ENCODE peak calls at places on chromosomes 5 and 9, in four cellular contexts. One of them, this sample, is unnamed.

GRCh38 chr5:5891350-5891749 is 468.9 kb downstream of the ICE1 start:
- DNase-seq in IMR-90: no peak
- DNase-seq in mesendoderm: peak
- DNase-seq in H1: no peak
- DNase-seq in this sample: no peak

GRCh38 chr5:57034517-57034916 is 82.6 kb upstream of the MIER3 start:
- DNase-seq in IMR-90: no peak
- DNase-seq in mesendoderm: no peak
- DNase-seq in H1: no peak
- DNase-seq in this sample: no peak

GRCh38 chr9:93486269-93486668 is 32.9 kb upstream of the FAM120AOS start:
- DNase-seq in IMR-90: peak
- DNase-seq in mesendoderm: no peak
- DNase-seq in H1: no peak
- DNase-seq in this sample: no peak

GRCh38 chr5:52789378-52789777 is 1.7 kb downstream of the ITGA1 start:
- DNase-seq in IMR-90: no peak
- DNase-seq in mesendoderm: no peak
- DNase-seq in H1: no peak
- DNase-seq in this sample: no peak

GRCh38 chr9:104572612-104573011 is 3.6 kb downstream of the OR13C8 start:
- DNase-seq in IMR-90: no peak
- DNase-seq in mesendoderm: no peak
- DNase-seq in H1: no peak
- DNase-seq in this sample: no peak

GRCh38 chr5:80238778-80239679 is 16.8 kb downstream of the SERINC5 start:
- DNase-seq in IMR-90: peak
- DNase-seq in mesendoderm: no peak
- DNase-seq in H1: no peak
- DNase-seq in this sample: no peak

GRCh38 chr5:66807743-66808142 is 211.6 kb downstream of the MAST4 start:
- DNase-seq in IMR-90: peak
- DNase-seq in mesendoderm: peak
- DNase-seq in H1: no peak
- DNase-seq in this sample: no peak

GRCh38 chr9:24832307-24832706 is 286.6 kb upstream of the IZUMO3 start:
- DNase-seq in IMR-90: no peak
- DNase-seq in mesendoderm: peak
- DNase-seq in H1: peak
- DNase-seq in this sample: no peak

GRCh38 chr5:43416233-43416987 is 4.2 kb upstream of the CCL28 start:
- DNase-seq in IMR-90: no peak
- DNase-seq in mesendoderm: peak
- DNase-seq in H1: no peak
- DNase-seq in this sample: no peak

GRCh38 chr5:138035605-138036537 is 3.0 kb upstream of the FAM13B start:
- DNase-seq in IMR-90: peak
- DNase-seq in mesendoderm: peak
- DNase-seq in H1: peak
- DNase-seq in this sample: peak

GRCh38 chr9:16515879-16516289 is 354.6 kb downstream of the BNC2 start:
- DNase-seq in IMR-90: peak
- DNase-seq in mesendoderm: peak
- DNase-seq in H1: no peak
- DNase-seq in this sample: peak

GRCh38 chr5:38447786-38448185 is 108.7 kb downstream of the LIFR start:
- DNase-seq in IMR-90: no peak
- DNase-seq in mesendoderm: no peak
- DNase-seq in H1: no peak
- DNase-seq in this sample: no peak

GRCh38 chr5:2221450-2221849 is 338.7 kb upstream of the IRX4 start:
- DNase-seq in IMR-90: no peak
- DNase-seq in mesendoderm: no peak
- DNase-seq in H1: no peak
- DNase-seq in this sample: no peak
- H3K56ac ChIP-seq in IMR-90: no peak
- H3K56ac ChIP-seq in mesendoderm: no peak
- H3K56ac ChIP-seq in H1: no peak
- H3K56ac ChIP-seq in this sample: no peak

DNA sequence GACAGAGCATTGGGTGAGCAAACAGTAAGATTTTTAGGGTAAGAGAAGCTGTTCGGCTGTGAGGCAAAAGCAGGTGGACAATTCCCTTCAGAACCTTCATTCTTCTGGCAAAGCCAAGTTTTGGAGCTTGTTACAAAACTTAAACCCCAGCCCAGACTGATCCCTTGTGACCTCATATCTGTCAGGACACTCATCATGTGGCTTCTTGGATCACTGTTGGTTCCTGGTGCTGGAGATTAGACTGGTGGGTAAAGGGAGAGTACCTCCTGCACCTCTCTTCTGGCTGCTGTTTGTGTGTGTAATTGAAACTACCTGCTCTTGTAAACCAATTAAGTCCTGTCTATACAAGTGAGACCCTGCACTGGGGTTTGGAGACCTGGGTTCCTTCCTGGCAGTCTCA is 21.0 kb downstream of the LARP1 start:
- DNase-seq in IMR-90: no peak
- DNase-seq in mesendoderm: no peak
- DNase-seq in H1: no peak
- DNase-seq in this sample: no peak
- H3K56ac ChIP-seq in IMR-90: no peak
- H3K56ac ChIP-seq in mesendoderm: no peak
- H3K56ac ChIP-seq in H1: no peak
- H3K56ac ChIP-seq in this sample: no peak

GRCh38 chr9:131601683-131602181 is 56.4 kb downstream of the PRRT1B start:
- DNase-seq in IMR-90: no peak
- DNase-seq in mesendoderm: no peak
- DNase-seq in H1: no peak
- DNase-seq in this sample: no peak
- H3K56ac ChIP-seq in IMR-90: no peak
- H3K56ac ChIP-seq in mesendoderm: no peak
- H3K56ac ChIP-seq in H1: no peak
- H3K56ac ChIP-seq in this sample: no peak

GRCh38 chr5:61931236-61931635 is 374.8 kb upstream of the KIF2A start:
- DNase-seq in IMR-90: no peak
- DNase-seq in mesendoderm: no peak
- DNase-seq in H1: no peak
- DNase-seq in this sample: no peak

GRCh38 chr5:61933787-61934626 is 372.0 kb upstream of the KIF2A start:
- DNase-seq in IMR-90: peak
- DNase-seq in mesendoderm: peak
- DNase-seq in H1: peak
- DNase-seq in this sample: peak
- H3K56ac ChIP-seq in IMR-90: no peak
- H3K56ac ChIP-seq in mesendoderm: no peak
- H3K56ac ChIP-seq in H1: no peak
- H3K56ac ChIP-seq in this sample: no peak